ENCODE peak calls at places on chromosome 13, in eight cellular contexts. C is neural progenitor cell, M is tibial nerve, J is transverse colon, G is gastrocnemius medialis, Y is fibroblast of mammary gland, S is A549, P is heart left ventricle. A is an unnamed sample.

GRCh38 chr13:20616059-20616797 is 49.3 kb downstream of the IFT88 start:
- DNase-seq in C (no peak), M (no peak), J (no peak), G (no peak), Y (peak), S (peak), P (no peak), A (peak)

GRCh38 chr13:76016799-76017198 is 380.7 kb downstream of the LMO7 start:
- DNase-seq in C (peak), M (no peak), J (peak), G (no peak), Y (peak), S (peak), P (no peak), A (peak)

GRCh38 chr13:24313449-24313848 is 4.1 kb downstream of the C1QTNF9 start:
- DNase-seq in C (no peak), M (no peak), J (no peak), G (no peak), Y (peak), S (peak), P (no peak), A (no peak)

GRCh38 chr13:30847697-30848307 is 58.3 kb upstream of the MEDAG start:
- DNase-seq in C (no peak), M (no peak), J (no peak), G (no peak), Y (peak), S (no peak), P (no peak), A (peak)

GRCh38 chr13:57630661-57631606 is 610 bp upstream of the PCDH17 start:
- DNase-seq in C (peak), M (no peak), J (no peak), G (no peak), Y (peak), S (no peak), P (no peak), A (no peak)

GRCh38 chr13:28100149-28101121 is at the start of gene FLT3:
- DNase-seq in C (peak), M (no peak), J (peak), G (no peak), Y (peak), S (peak), P (peak), A (peak)

GRCh38 chr13:40220299-40220935 is 446.0 kb downstream of the FOXO1 start:
- DNase-seq in C (no peak), M (no peak), J (no peak), G (no peak), Y (peak), S (no peak), P (no peak), A (peak)

GRCh38 chr13:47853236-47853635 is 147.8 kb downstream of the SUCLA2 start:
- DNase-seq in C (no peak), M (no peak), J (no peak), G (no peak), Y (peak), S (no peak), P (no peak), A (peak)

GRCh38 chr13:112445411-112446271 is 69.5 kb downstream of the SPACA7 start:
- DNase-seq in C (no peak), M (no peak), J (no peak), G (no peak), Y (no peak), S (no peak), P (no peak), A (no peak)

GRCh38 chr13:98752111-98752941 is at the start of gene SLC15A1:
- DNase-seq in C (peak), M (no peak), J (peak), G (no peak), Y (no peak), S (no peak), P (no peak), A (no peak)

GRCh38 chr13:52737900-52738299 is 1.7 kb downstream of the CNMD start:
- DNase-seq in C (no peak), M (no peak), J (no peak), G (no peak), Y (no peak), S (no peak), P (no peak), A (no peak)

GRCh38 chr13:27425151-27425917 is 915 bp downstream of the GTF3A start:
- DNase-seq in C (no peak), M (no peak), J (no peak), G (no peak), Y (peak), S (no peak), P (no peak), A (peak)

GRCh38 chr13:111637365-111637764 is 316.9 kb downstream of the TEX29 start:
- DNase-seq in C (no peak), M (no peak), J (no peak), G (no peak), Y (no peak), S (no peak), P (no peak), A (no peak)

GRCh38 chr13:22017226-22017625 is 346.4 kb downstream of the FGF9 start:
- DNase-seq in C (no peak), M (no peak), J (no peak), G (no peak), Y (no peak), S (no peak), P (no peak), A (no peak)

GRCh38 chr13:91722267-91722884 is 324.0 kb downstream of the GPC5 start:
- DNase-seq in C (peak), M (no peak), J (no peak), G (no peak), Y (peak), S (peak), P (no peak), A (peak)

GRCh38 chr13:29935309-29935981 is 85.0 kb upstream of the UBL3 start:
- DNase-seq in C (no peak), M (no peak), J (peak), G (no peak), Y (no peak), S (no peak), P (no peak), A (no peak)

GRCh38 chr13:41402695-41403511 is 54.4 kb upstream of the RGCC start:
- DNase-seq in C (no peak), M (no peak), J (no peak), G (no peak), Y (no peak), S (peak), P (no peak), A (no peak)

GRCh38 chr13:51156666-51157065 is 45.6 kb upstream of the C13orf42 start:
- DNase-seq in C (no peak), M (no peak), J (no peak), G (no peak), Y (no peak), S (no peak), P (no peak), A (no peak)

GRCh38 chr13:113638806-113639205 is 19.2 kb downstream of the ATP4B start:
- DNase-seq in C (no peak), M (no peak), J (peak), G (no peak), Y (no peak), S (no peak), P (peak), A (no peak)

GRCh38 chr13:54133721-54134120 is 1105.1 kb downstream of the OLFM4 start:
- DNase-seq in C (no peak), M (no peak), J (no peak), G (no peak), Y (no peak), S (no peak), P (no peak), A (no peak)

GRCh38 chr13:38582133-38582532 is 104.7 kb upstream of the FREM2 start:
- DNase-seq in C (peak), M (peak), J (no peak), G (no peak), Y (peak), S (peak), P (no peak), A (peak)

GRCh38 chr13:50626031-50626643 is 217.4 kb downstream of the DLEU7 start:
- DNase-seq in C (no peak), M (no peak), J (no peak), G (no peak), Y (peak), S (no peak), P (no peak), A (peak)

GRCh38 chr13:103157434-103158145 is 91.4 kb upstream of the SLC10A2 start:
- DNase-seq in C (no peak), M (no peak), J (no peak), G (no peak), Y (no peak), S (no peak), P (no peak), A (no peak)

GRCh38 chr13:94617389-94618000 is 15.8 kb downstream of the GPR180 start:
- DNase-seq in C (no peak), M (peak), J (no peak), G (no peak), Y (peak), S (no peak), P (no peak), A (peak)

GRCh38 chr13:110396913-110397379 is 89.9 kb downstream of the COL4A2 start:
- DNase-seq in C (no peak), M (peak), J (peak), G (peak), Y (peak), S (peak), P (peak), A (peak)

GRCh38 chr13:100409132-100409531 is 179.5 kb downstream of the GGACT start:
- DNase-seq in C (peak), M (no peak), J (no peak), G (no peak), Y (peak), S (peak), P (no peak), A (no peak)

GRCh38 chr13:94917814-94918213 is 205.5 kb upstream of the SOX21 start:
- DNase-seq in C (peak), M (no peak), J (no peak), G (no peak), Y (no peak), S (no peak), P (no peak), A (peak)

GRCh38 chr13:96671073-96671472 is 323.2 kb downstream of the OXGR1 start:
- DNase-seq in C (no peak), M (no peak), J (no peak), G (no peak), Y (no peak), S (no peak), P (no peak), A (no peak)

GRCh38 chr13:42696191-42696590 is 85.2 kb upstream of the FAM216B start:
- DNase-seq in C (no peak), M (no peak), J (no peak), G (no peak), Y (peak), S (no peak), P (no peak), A (peak)

GRCh38 chr13:73179906-73180305 is 121.1 kb downstream of the KLF5 start:
- DNase-seq in C (no peak), M (no peak), J (no peak), G (no peak), Y (no peak), S (no peak), P (no peak), A (peak)

GRCh38 chr13:106373989-106374572 is 161.4 kb downstream of the EFNB2 start:
- DNase-seq in C (no peak), M (no peak), J (no peak), G (no peak), Y (peak), S (no peak), P (no peak), A (peak)

GRCh38 chr13:95652244-95652764 is 7.8 kb upstream of the DZIP1 start:
- DNase-seq in C (no peak), M (no peak), J (no peak), G (no peak), Y (no peak), S (no peak), P (no peak), A (no peak)

GRCh38 chr13:98506343-98507059 is 70.4 kb downstream of the STK24 start:
- DNase-seq in C (no peak), M (no peak), J (no peak), G (no peak), Y (no peak), S (no peak), P (no peak), A (no peak)

DNA sequence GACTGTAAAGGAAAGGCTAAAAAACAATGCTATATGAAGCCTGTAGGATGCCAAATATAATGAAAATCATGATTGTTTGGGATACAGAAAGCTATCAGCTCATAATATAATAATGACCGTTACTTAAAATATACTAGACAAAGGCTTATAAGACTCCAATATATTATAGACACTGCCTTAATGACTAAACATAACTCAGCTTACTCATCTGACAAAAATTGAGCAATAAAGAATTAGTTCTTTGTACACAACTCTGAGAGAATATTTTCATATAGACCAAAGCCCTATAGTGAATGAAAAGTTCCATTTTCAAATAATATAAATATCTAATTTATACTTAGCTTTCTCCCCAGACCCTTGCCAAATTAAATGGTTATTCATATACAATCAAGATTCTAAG is 283.3 kb downstream of the DIAPH3 start:
- DNase-seq in C (no peak), M (no peak), J (no peak), G (no peak), Y (peak), S (no peak), P (no peak), A (peak)
- H3K4me3 ChIP-seq in C (no peak), M (no peak), J (no peak), G (no peak), Y (no peak), S (no peak), P (no peak), A (no peak)

DNA sequence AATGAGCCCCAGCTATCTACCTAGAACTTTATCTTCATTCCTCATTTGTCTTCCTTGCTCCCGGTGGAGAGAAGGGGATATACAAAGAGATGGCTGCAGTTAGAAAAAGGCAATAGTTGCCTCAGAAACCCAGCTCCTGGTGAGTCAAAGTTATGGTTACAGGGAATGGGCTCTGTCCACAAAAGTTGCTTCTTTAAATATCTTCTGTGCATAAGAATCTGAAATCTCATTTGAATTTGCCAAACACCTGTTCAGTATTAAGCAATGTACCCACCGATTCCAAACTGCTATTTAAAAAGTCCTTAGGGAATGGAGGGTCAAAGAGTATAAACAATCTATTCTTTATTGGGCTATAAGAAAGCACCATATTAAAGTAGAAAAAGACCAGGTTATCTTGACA is 48.4 kb downstream of the DCLK1 start:
- DNase-seq in C (no peak), M (no peak), J (no peak), G (no peak), Y (no peak), S (no peak), P (no peak), A (no peak)
- TF ChIP-seq CTCF in C (no peak), M (no peak), J (no peak), G (no peak), Y (no peak), S (no peak), P (no peak), A (no peak)

GRCh38 chr13:55554741-55555140 is 1586.0 kb upstream of the PRR20A start:
- DNase-seq in C (no peak), M (no peak), J (no peak), G (no peak), Y (no peak), S (no peak), P (no peak), A (no peak)
- H3K4me3 ChIP-seq in C (no peak), M (no peak), J (no peak), G (no peak), Y (no peak), S (no peak), P (no peak), A (no peak)

DNA sequence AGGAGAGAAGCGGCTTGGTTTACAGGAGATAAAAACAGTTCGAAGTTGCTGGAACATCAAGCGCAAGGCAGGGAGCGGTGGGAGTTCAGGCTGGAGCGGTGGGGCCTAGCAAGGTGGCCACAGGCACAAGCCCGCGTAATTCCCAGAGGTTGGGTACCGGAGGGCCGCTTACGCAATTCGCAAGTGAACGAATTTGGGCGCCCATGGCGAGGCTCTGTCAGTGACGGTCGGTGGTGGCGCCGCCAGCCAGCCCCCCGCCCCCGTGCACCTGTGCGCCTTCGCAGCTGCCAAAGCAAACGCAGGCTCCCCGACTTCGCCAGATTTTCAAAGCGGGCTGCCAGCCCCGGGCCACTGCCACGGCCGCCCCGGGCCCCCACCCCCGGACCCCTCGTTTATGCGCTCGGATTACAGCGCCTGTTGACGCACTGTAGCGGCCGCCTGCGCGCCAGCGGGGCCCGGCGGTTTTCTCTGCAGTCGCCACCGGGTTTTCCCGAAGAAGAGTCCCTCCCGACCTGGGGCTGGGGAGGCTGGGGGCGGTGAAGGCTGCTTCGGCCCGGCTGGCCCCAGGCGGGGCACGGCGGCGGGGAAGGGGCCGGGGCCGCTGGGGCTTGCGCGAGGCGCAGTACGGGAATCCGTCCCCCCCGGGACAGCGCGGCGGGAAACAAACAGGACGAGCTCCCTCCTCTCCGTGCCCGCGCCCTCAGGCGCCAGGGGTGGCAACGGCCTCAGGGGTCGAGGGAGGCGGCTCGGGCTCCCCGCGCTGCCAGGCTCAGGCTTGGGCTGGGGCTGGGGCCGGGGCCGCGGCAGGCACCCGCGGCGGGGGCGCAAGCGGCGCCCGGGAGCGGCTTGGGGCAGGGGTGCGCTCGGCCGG is 714 bp downstream of the N4BP2L1 start:
- DNase-seq in C (peak), M (peak), J (peak), G (peak), Y (peak), S (no peak), P (peak), A (peak)
- TF ChIP-seq CTCF in C (no peak), M (no peak), J (no peak), G (no peak), Y (no peak), S (no peak), P (no peak), A (no peak)

DNA sequence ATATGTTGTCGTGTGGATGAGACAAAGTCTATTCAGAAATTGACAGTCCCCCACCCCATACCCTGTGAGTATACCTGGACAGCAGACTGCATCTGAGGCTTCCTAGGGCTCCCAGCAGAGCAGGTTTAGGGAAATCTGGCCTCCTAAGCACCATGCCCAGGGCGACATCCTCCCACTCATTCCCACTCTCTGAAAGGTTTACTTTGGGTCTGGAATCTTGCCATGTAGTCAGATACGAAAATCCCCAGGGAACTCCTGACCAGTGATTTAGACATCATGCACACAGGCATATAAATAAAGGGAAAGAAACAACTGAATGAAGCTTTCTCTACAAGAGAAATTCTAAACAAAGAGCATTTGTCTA is 717 bp upstream of the NALCN start:
- DNase-seq in C (peak), M (no peak), J (no peak), G (no peak), Y (peak), S (peak), P (no peak), A (peak)
- H3K4me3 ChIP-seq in C (peak), M (no peak), J (no peak), G (peak), Y (peak), S (peak), P (peak), A (peak)

GRCh38 chr13:67048084-67048792 is 181.9 kb downstream of the PCDH9 start:
- DNase-seq in C (peak), M (no peak), J (no peak), G (no peak), Y (peak), S (no peak), P (no peak), A (peak)
- TF ChIP-seq CTCF in C (no peak), M (no peak), J (no peak), G (no peak), Y (no peak), S (no peak), P (no peak), A (peak)

A was measured in choroid plexus epithelial cell.